ENCODE peak calls at places on chromosome 7, in five cellular contexts. One of them, this sample, is unnamed.

GRCh38 chr7:90384433-90384832 is 18.8 kb upstream of the CLDN12 start:
- ATAC-seq in upper lobe of left lung: no peak
- ATAC-seq in HepG2: no peak
- ATAC-seq in A549: no peak
- ATAC-seq in heart left ventricle: no peak
- ATAC-seq in this sample: no peak

GRCh38 chr7:2383543-2384274 is 19.7 kb upstream of the CHST12 start:
- ATAC-seq in upper lobe of left lung: no peak
- ATAC-seq in HepG2: peak
- ATAC-seq in A549: peak
- ATAC-seq in heart left ventricle: no peak
- ATAC-seq in this sample: no peak

GRCh38 chr7:79176859-79177477 is 276.5 kb downstream of the MAGI2 start:
- ATAC-seq in upper lobe of left lung: peak
- ATAC-seq in HepG2: no peak
- ATAC-seq in A549: peak
- ATAC-seq in heart left ventricle: no peak
- ATAC-seq in this sample: no peak

GRCh38 chr7:108533712-108534111 is 7.8 kb upstream of the PNPLA8 start:
- ATAC-seq in upper lobe of left lung: no peak
- ATAC-seq in HepG2: no peak
- ATAC-seq in A549: no peak
- ATAC-seq in heart left ventricle: no peak
- ATAC-seq in this sample: no peak

GRCh38 chr7:129144834-129145668 is 544 bp downstream of the TSPAN33 start:
- ATAC-seq in upper lobe of left lung: no peak
- ATAC-seq in HepG2: no peak
- ATAC-seq in A549: peak
- ATAC-seq in heart left ventricle: no peak
- ATAC-seq in this sample: no peak

GRCh38 chr7:20284398-20285143 is 46.1 kb upstream of the ITGB8 start:
- ATAC-seq in upper lobe of left lung: no peak
- ATAC-seq in HepG2: no peak
- ATAC-seq in A549: no peak
- ATAC-seq in heart left ventricle: no peak
- ATAC-seq in this sample: no peak

GRCh38 chr7:41189866-41190265 is 513.0 kb downstream of the INHBA start:
- ATAC-seq in upper lobe of left lung: no peak
- ATAC-seq in HepG2: no peak
- ATAC-seq in A549: peak
- ATAC-seq in heart left ventricle: no peak
- ATAC-seq in this sample: no peak

GRCh38 chr7:88835147-88835728 is 39.7 kb upstream of the TEX47 start:
- ATAC-seq in upper lobe of left lung: no peak
- ATAC-seq in HepG2: peak
- ATAC-seq in A549: peak
- ATAC-seq in heart left ventricle: no peak
- ATAC-seq in this sample: no peak

GRCh38 chr7:39271386-39271785 is 293.7 kb downstream of the POU6F2 start:
- ATAC-seq in upper lobe of left lung: no peak
- ATAC-seq in HepG2: no peak
- ATAC-seq in A549: no peak
- ATAC-seq in heart left ventricle: peak
- ATAC-seq in this sample: no peak

GRCh38 chr7:150363872-150364271 is 4.8 kb upstream of the REPIN1 start:
- ATAC-seq in upper lobe of left lung: peak
- ATAC-seq in HepG2: no peak
- ATAC-seq in A549: no peak
- ATAC-seq in heart left ventricle: no peak
- ATAC-seq in this sample: no peak

GRCh38 chr7:108454317-108454673 is 1.9 kb downstream of the NRCAM start:
- ATAC-seq in upper lobe of left lung: no peak
- ATAC-seq in HepG2: no peak
- ATAC-seq in A549: no peak
- ATAC-seq in heart left ventricle: no peak
- ATAC-seq in this sample: no peak

GRCh38 chr7:8114175-8114574 is 145.6 kb downstream of the GLCCI1 start:
- ATAC-seq in upper lobe of left lung: no peak
- ATAC-seq in HepG2: no peak
- ATAC-seq in A549: no peak
- ATAC-seq in heart left ventricle: no peak
- ATAC-seq in this sample: no peak

GRCh38 chr7:106177738-106178592 is 65.9 kb upstream of the SYPL1 start:
- ATAC-seq in upper lobe of left lung: no peak
- ATAC-seq in HepG2: no peak
- ATAC-seq in A549: no peak
- ATAC-seq in heart left ventricle: peak
- ATAC-seq in this sample: no peak

GRCh38 chr7:53281312-53281711 is 245.9 kb downstream of the POM121L12 start:
- ATAC-seq in upper lobe of left lung: no peak
- ATAC-seq in HepG2: no peak
- ATAC-seq in A549: no peak
- ATAC-seq in heart left ventricle: no peak
- ATAC-seq in this sample: no peak

GRCh38 chr7:121020652-121021051 is 32.1 kb downstream of the CPED1 start:
- ATAC-seq in upper lobe of left lung: peak
- ATAC-seq in HepG2: no peak
- ATAC-seq in A549: no peak
- ATAC-seq in heart left ventricle: peak
- ATAC-seq in this sample: peak

GRCh38 chr7:132527467-132528410 is 48.5 kb downstream of the PLXNA4 start:
- ATAC-seq in upper lobe of left lung: no peak
- ATAC-seq in HepG2: no peak
- ATAC-seq in A549: no peak
- ATAC-seq in heart left ventricle: no peak
- ATAC-seq in this sample: no peak

GRCh38 chr7:30697716-30698460 is 15.6 kb upstream of the CRHR2 start:
- ATAC-seq in upper lobe of left lung: no peak
- ATAC-seq in HepG2: no peak
- ATAC-seq in A549: peak
- ATAC-seq in heart left ventricle: peak
- ATAC-seq in this sample: peak

GRCh38 chr7:75650062-75650461 is 88.7 kb downstream of the HIP1 start:
- ATAC-seq in upper lobe of left lung: peak
- ATAC-seq in HepG2: peak
- ATAC-seq in A549: peak
- ATAC-seq in heart left ventricle: peak
- ATAC-seq in this sample: peak

GRCh38 chr7:148175512-148175911 is 415.1 kb upstream of the C7orf33 start:
- ATAC-seq in upper lobe of left lung: no peak
- ATAC-seq in HepG2: no peak
- ATAC-seq in A549: no peak
- ATAC-seq in heart left ventricle: no peak
- ATAC-seq in this sample: no peak

GRCh38 chr7:69695998-69696657 is 97.9 kb downstream of the AUTS2 start:
- ATAC-seq in upper lobe of left lung: no peak
- ATAC-seq in HepG2: no peak
- ATAC-seq in A549: no peak
- ATAC-seq in heart left ventricle: no peak
- ATAC-seq in this sample: no peak

GRCh38 chr7:116210345-116211005 is at the start of gene TES:
- ATAC-seq in upper lobe of left lung: peak
- ATAC-seq in HepG2: peak
- ATAC-seq in A549: peak
- ATAC-seq in heart left ventricle: peak
- ATAC-seq in this sample: peak
- TF ChIP-seq POLR2A in upper lobe of left lung: peak
- TF ChIP-seq POLR2A in HepG2: no peak
- TF ChIP-seq POLR2A in A549: peak
- TF ChIP-seq POLR2A in heart left ventricle: no peak
- TF ChIP-seq POLR2A in this sample: peak

GRCh38 chr7:31906479-31907171 is 163.6 kb downstream of the PDE1C start:
- ATAC-seq in upper lobe of left lung: no peak
- ATAC-seq in HepG2: no peak
- ATAC-seq in A549: no peak
- ATAC-seq in heart left ventricle: peak
- ATAC-seq in this sample: no peak
- TF ChIP-seq POLR2A in upper lobe of left lung: no peak
- TF ChIP-seq POLR2A in HepG2: no peak
- TF ChIP-seq POLR2A in A549: no peak
- TF ChIP-seq POLR2A in heart left ventricle: no peak
- TF ChIP-seq POLR2A in this sample: no peak

GRCh38 chr7:95584752-95585425 is 11.4 kb downstream of the PDK4 start:
- ATAC-seq in upper lobe of left lung: no peak
- ATAC-seq in HepG2: no peak
- ATAC-seq in A549: no peak
- ATAC-seq in heart left ventricle: no peak
- ATAC-seq in this sample: peak
- TF ChIP-seq POLR2A in upper lobe of left lung: peak
- TF ChIP-seq POLR2A in HepG2: no peak
- TF ChIP-seq POLR2A in A549: no peak
- TF ChIP-seq POLR2A in heart left ventricle: peak
- TF ChIP-seq POLR2A in this sample: no peak

DNA sequence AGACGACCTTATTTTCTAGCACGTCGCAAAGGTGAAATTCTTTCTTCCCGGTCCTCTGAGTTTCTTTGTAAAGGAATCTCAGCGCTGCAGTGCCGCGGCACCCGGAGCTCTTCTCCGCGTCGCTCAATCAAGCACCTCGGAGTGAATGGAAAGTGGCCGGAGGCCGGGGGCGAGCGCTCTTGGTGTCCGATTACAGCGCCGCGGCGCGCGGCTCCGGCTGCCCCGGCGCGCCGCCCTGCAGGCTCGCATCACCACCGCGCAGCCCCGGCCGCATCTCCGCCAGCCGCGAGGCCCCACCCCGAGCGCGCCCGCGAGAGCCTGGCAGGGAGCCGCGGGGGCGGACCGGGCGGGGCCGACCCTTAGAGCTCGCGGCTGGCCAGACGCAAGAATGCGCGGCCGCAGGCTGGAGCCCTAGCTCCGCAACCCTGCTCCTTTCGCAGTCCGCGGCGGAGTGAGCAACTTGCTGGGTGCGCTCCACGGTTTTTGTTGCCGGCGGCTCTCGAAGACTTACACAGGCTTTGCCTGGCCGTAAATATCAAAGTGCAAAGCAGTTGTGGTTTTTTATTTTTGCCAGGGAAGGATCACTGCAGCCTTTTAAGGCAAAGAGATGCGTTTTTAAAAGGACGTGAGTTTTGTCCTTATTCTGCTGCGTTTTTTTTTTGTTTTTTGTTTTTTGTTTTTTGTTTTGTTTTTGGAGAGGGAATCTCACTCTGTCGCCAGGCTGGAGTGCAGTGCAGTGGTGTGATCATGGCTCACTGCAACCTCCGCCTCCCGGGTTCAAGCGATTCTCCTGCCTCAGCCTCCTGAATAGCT is at the start of gene SEMA3C:
- ATAC-seq in upper lobe of left lung: peak
- ATAC-seq in HepG2: peak
- ATAC-seq in A549: peak
- ATAC-seq in heart left ventricle: peak
- ATAC-seq in this sample: peak
- TF ChIP-seq POLR2A in upper lobe of left lung: peak
- TF ChIP-seq POLR2A in HepG2: no peak
- TF ChIP-seq POLR2A in A549: peak
- TF ChIP-seq POLR2A in heart left ventricle: no peak
- TF ChIP-seq POLR2A in this sample: peak

DNA sequence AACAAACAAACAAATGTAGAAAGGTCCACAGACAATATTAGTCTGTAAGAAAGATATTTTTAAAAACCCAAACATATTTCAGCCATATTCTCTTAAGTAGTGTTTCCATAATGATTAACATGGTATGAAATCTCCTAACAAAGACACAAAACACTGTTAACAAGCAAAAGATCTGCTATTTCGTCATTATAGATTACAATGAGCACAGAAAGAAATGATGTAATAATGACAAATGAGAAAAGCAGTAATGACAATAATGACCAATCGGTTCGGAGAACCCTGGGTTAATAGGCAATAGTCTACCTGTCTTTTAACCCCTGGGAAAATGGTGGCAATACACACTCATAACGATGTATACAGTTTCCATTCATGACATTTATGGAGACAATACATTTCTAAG is 39.5 kb upstream of the NCAPG2 start:
- ATAC-seq in upper lobe of left lung: no peak
- ATAC-seq in HepG2: no peak
- ATAC-seq in A549: no peak
- ATAC-seq in heart left ventricle: no peak
- ATAC-seq in this sample: no peak
- TF ChIP-seq POLR2A in upper lobe of left lung: no peak
- TF ChIP-seq POLR2A in HepG2: no peak
- TF ChIP-seq POLR2A in A549: no peak
- TF ChIP-seq POLR2A in heart left ventricle: no peak
- TF ChIP-seq POLR2A in this sample: no peak

GRCh38 chr7:77537136-77537594 is at the start of gene PTPN12:
- ATAC-seq in upper lobe of left lung: peak
- ATAC-seq in HepG2: peak
- ATAC-seq in A549: peak
- ATAC-seq in heart left ventricle: peak
- ATAC-seq in this sample: peak

GRCh38 chr7:77536413-77537135 is 521 bp upstream of the PTPN12 start:
- ATAC-seq in upper lobe of left lung: peak
- ATAC-seq in HepG2: peak
- ATAC-seq in A549: peak
- ATAC-seq in heart left ventricle: peak
- ATAC-seq in this sample: peak

GRCh38 chr7:77538908-77539212 is 1.8 kb downstream of the PTPN12 start:
- ATAC-seq in upper lobe of left lung: no peak
- ATAC-seq in HepG2: no peak
- ATAC-seq in A549: no peak
- ATAC-seq in heart left ventricle: no peak
- ATAC-seq in this sample: no peak

GRCh38 chr7:77538186-77538907 is 1.3 kb downstream of the PTPN12 start:
- ATAC-seq in upper lobe of left lung: peak
- ATAC-seq in HepG2: peak
- ATAC-seq in A549: peak
- ATAC-seq in heart left ventricle: peak
- ATAC-seq in this sample: peak

GRCh38 chr7:77537595-77538185 is 595 bp downstream of the PTPN12 start:
- ATAC-seq in upper lobe of left lung: peak
- ATAC-seq in HepG2: peak
- ATAC-seq in A549: peak
- ATAC-seq in heart left ventricle: peak
- ATAC-seq in this sample: peak
- TF ChIP-seq POLR2A in upper lobe of left lung: peak
- TF ChIP-seq POLR2A in HepG2: peak
- TF ChIP-seq POLR2A in A549: peak
- TF ChIP-seq POLR2A in heart left ventricle: no peak
- TF ChIP-seq POLR2A in this sample: no peak

This sample was measured in gastroesophageal sphincter.